ENCODE peak calls at places on chromosome 10, in nine cellular contexts. Z is left ventricle myocardium inferior, I is GM23248, U is IMR-90, Y is hepatocyte, A is OCI-LY7, P is left lung, V is Panc1, R is mucosa of descending colon. H is an unnamed sample.

GRCh38 chr10:123485577-123485976 is 180.6 kb upstream of the GPR26 start:
- DNase-seq in Z (no peak), A (no peak), U (no peak), R (no peak), I (no peak), Y (no peak), P (no peak), V (no peak), H (no peak)

GRCh38 chr10:47042815-47043750 is 131.9 kb downstream of the PTPN20 start:
- DNase-seq in Y (no peak), V (no peak), U (no peak), P (peak; percentile 28), R (no peak), I (no peak), A (no peak), Z (no peak), H (no peak)

GRCh38 chr10:1208376-1209311 is 152.5 kb downstream of the WDR37 start:
- DNase-seq in A (no peak), I (no peak), P (no peak), R (no peak), Y (no peak), U (no peak), Z (no peak), V (no peak), H (no peak)

GRCh38 chr10:19347592-19347991 is 299.0 kb downstream of the MALRD1 start:
- DNase-seq in Y (peak; percentile 12), U (no peak), V (no peak), R (no peak), Z (no peak), A (no peak), P (no peak), I (peak; percentile 4), H (peak; percentile 2)

GRCh38 chr10:83518779-83519178 is 620.5 kb upstream of the GHITM start:
- DNase-seq in U (no peak), P (no peak), R (no peak), V (no peak), Y (no peak), A (no peak), Z (no peak), I (no peak), H (no peak)

GRCh38 chr10:3248526-3249255 is 76.1 kb upstream of the PITRM1 start:
- DNase-seq in U (peak; percentile 94), P (no peak), A (no peak), V (peak; percentile 47), Z (no peak), R (no peak), I (peak; percentile 97), Y (peak; percentile 70), H (no peak)

GRCh38 chr10:98225000-98225399 is 43.0 kb downstream of the LOXL4 start:
- DNase-seq in R (no peak), I (no peak), U (peak; percentile 55), A (no peak), P (no peak), Z (no peak), V (no peak), Y (no peak), H (no peak)

GRCh38 chr10:101085846-101086245 is 24.1 kb downstream of the KAZALD1 start:
- DNase-seq in V (no peak), P (no peak), Y (no peak), A (no peak), U (no peak), Z (no peak), R (no peak), I (peak; percentile 44), H (no peak)

GRCh38 chr10:103739039-103739764 is 116.2 kb downstream of the SH3PXD2A start:
- DNase-seq in Y (peak; percentile 75), U (peak; percentile 98), I (peak; percentile 95), P (no peak), V (no peak), Z (no peak), A (no peak), R (no peak), H (peak; percentile 30)

GRCh38 chr10:79277579-79277978 is 69.7 kb upstream of the PPIF start:
- DNase-seq in I (no peak), Y (no peak), Z (no peak), P (no peak), U (no peak), V (no peak), R (no peak), A (no peak), H (no peak)

GRCh38 chr10:124180947-124181549 is 87.7 kb upstream of the CHST15 start:
- DNase-seq in P (no peak), I (no peak), V (no peak), Y (no peak), A (no peak), R (no peak), U (no peak), Z (no peak), H (no peak)

GRCh38 chr10:12081879-12082560 is 13.3 kb downstream of the DHTKD1 start:
- DNase-seq in P (no peak), V (no peak), R (no peak), I (peak; percentile 61), A (no peak), Y (no peak), U (peak; percentile 68), Z (no peak), H (no peak)

GRCh38 chr10:46225597-46225996 is 61.2 kb upstream of the ANTXRL start:
- DNase-seq in V (no peak), A (no peak), Y (no peak), Z (no peak), R (no peak), P (no peak), I (no peak), U (no peak), H (no peak)

GRCh38 chr10:17787087-17787942 is 21.8 kb upstream of the MRC1 start:
- DNase-seq in U (peak; percentile 97), I (peak; percentile 97), Z (no peak), R (no peak), A (no peak), V (peak; percentile 91), Y (peak; percentile 78), P (no peak), H (no peak)

GRCh38 chr10:127919418-127920191 is 12.7 kb downstream of the PTPRE start:
- DNase-seq in A (peak; percentile 28), V (no peak), R (no peak), Z (no peak), P (no peak), I (peak; percentile 86), U (peak; percentile 37), Y (no peak), H (no peak)

GRCh38 chr10:96695366-96695765 is 24.9 kb downstream of the PIK3AP1 start:
- DNase-seq in I (no peak), U (peak; percentile 10), V (no peak), Z (no peak), R (no peak), P (no peak), A (peak; percentile 57), Y (no peak), H (no peak)

DNA sequence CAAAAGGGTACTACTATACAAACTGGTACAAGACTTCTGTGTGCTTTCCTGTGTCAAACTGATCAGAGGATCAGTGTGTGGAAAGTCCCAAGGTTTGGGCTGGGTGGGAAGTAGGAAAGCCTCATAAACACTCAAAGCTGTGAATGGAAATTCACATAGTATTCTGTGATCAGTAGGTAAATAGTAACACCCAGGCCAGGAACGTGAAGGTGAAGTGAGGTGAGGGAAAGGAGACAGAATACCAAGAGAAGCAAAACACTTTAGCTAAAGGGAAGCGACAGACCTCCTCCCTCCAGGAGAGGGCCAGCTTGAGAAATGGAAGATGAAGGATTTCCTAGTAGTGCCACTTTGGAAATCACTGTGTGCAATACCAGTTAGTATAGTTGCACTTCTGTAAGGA is 451.9 kb downstream of the KCNMA1 start:
- DNase-seq in Y (peak; percentile 34), U (no peak), R (no peak), Z (no peak), I (no peak), P (no peak), V (no peak), A (no peak), H (no peak)
- H3K9me3 ChIP-seq in Y (no peaks in the 10 kb centered on the region), U (no peaks in the 10 kb centered on the region), R (no peaks in the 10 kb centered on the region), Z (no peaks in the 10 kb centered on the region), I (no peaks in the 10 kb centered on the region), P (no peaks in the 10 kb centered on the region), V (no peaks in the 10 kb centered on the region), A (no peaks in the 10 kb centered on the region), H (no peaks in the 10 kb centered on the region)

DNA sequence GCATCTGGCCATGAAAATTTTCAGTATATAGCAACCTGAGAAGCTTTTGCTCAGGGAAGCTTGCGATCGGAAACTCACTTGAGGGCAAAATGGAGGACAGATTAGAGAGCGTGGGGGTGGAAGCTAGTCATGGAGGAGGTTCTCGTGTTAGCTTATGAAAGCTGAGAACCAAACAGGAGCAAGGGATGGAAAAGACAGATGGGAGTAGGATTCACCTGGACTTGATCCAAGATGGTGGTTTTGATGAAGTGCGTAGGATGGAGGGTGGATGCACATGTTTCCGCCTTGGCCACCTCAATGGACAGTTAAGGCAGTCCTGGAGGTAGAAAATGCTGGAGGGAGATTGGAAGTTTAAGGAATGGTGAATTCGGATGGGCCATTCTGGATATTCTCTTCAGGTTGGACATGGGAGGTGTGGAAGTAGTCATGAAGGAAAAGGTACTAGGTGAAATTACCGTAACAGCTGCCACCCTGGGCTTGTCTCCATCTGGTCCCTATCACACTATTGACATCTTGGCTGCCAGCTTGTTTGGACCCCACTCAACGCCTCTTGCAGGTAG is 6.3 kb upstream of the C10orf95 start:
- DNase-seq in A (no peak), Z (no peak), V (no peak), I (no peak), U (no peak), P (no peak), Y (no peak), R (no peak), H (no peak)
- H3K9me3 ChIP-seq in A (no peaks in the 10 kb centered on the region), Z (no peaks in the 10 kb centered on the region), V (no peaks in the 10 kb centered on the region), I (no peaks in the 10 kb centered on the region), U (no peaks in the 10 kb centered on the region), P (no peaks in the 10 kb centered on the region), Y (no peaks in the 10 kb centered on the region), R (no peaks in the 10 kb centered on the region), H (no peaks in the 10 kb centered on the region)

DNA sequence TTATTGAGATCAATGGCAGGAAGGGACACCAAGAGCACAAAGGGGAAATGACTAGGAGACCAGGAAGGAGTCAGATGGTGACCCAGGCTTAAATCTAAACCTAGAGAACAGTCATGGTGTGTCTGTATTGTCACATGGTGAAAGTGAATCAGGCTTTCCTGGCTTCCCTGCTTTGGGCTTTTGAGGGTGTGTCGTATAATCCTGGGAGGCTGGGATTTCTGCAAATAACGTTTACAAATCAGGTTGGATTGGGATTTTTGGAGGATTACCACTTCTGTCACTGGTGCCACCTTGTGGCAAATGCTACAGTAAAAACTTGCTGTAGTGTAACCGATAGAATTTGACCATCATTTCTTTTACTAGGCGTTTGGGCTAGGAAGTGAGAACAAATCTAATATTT is 502.6 kb downstream of the NRG3 start:
- DNase-seq in I (peak; percentile 48), R (no peak), Y (peak; percentile 20), U (no peak), A (no peak), Z (no peak), V (no peak), P (no peak), H (peak; percentile 8)
- H3K9me3 ChIP-seq in I (no peaks in the 10 kb centered on the region), R (no peaks in the 10 kb centered on the region), Y (no peaks in the 10 kb centered on the region), U (peaks cover 12% of the 10 kb centered on the region), A (no peaks in the 10 kb centered on the region), Z (no peaks in the 10 kb centered on the region), V (no peaks in the 10 kb centered on the region), P (no peaks in the 10 kb centered on the region), H (no peaks in the 10 kb centered on the region)

DNA sequence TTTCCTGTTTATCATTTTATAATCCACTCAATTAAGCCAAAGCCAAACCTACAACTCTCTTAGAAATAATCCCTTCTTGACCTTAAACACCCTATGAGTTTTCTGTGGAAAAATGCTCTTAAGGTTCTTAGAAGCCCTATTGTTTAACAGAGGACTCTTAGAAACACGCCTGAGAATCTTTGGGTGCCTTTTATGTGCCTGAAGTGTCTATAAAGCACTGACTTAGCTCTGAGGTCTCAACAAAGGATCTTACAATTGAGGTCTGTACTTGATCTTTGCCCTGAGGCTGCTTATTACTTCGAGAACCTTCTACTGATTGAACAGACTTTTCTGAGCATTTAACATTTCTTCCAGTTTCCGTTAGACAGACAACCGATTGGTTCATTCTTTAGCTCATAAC is 353.3 kb upstream of the SORCS1 start:
- DNase-seq in I (no peak), R (no peak), P (no peak), U (no peak), Z (no peak), A (no peak), V (no peak), Y (no peak), H (no peak)
- H3K9me3 ChIP-seq in I (no peaks in the 10 kb centered on the region), R (no peaks in the 10 kb centered on the region), P (no peaks in the 10 kb centered on the region), U (peaks cover 6% of the 10 kb centered on the region), Z (no peaks in the 10 kb centered on the region), A (no peaks in the 10 kb centered on the region), V (no peaks in the 10 kb centered on the region), Y (no peaks in the 10 kb centered on the region), H (no peaks in the 10 kb centered on the region)

H was measured in neuronal stem cell.